ENCODE peak calls at places on chromosomes 1 and 21, in five cellular contexts. One of them, this sample, is unnamed.

GRCh38 chr1:1203561-1204424 is 2.6 kb downstream of the TNFRSF18 start:
- DNase-seq in HuH-7: no peak
- DNase-seq in islet precursor cell: no peak
- DNase-seq in NCI-H460: no peak
- DNase-seq in DMS153: no peak
- DNase-seq in this sample: no peak

GRCh38 chr1:47703161-47703825 is 265.4 kb downstream of the FOXD2 start:
- DNase-seq in NCI-H460: no peak
- DNase-seq in DMS153: no peak
- DNase-seq in islet precursor cell: peak
- DNase-seq in HuH-7: no peak
- DNase-seq in this sample: no peak

GRCh38 chr21:17981060-17981459 is 161.9 kb upstream of the C21orf91 start:
- DNase-seq in HuH-7: no peak
- DNase-seq in DMS153: no peak
- DNase-seq in NCI-H460: no peak
- DNase-seq in islet precursor cell: no peak
- DNase-seq in this sample: no peak

GRCh38 chr1:54256756-54257155 is 56.8 kb downstream of the MRPL37 start:
- DNase-seq in HuH-7: no peak
- DNase-seq in islet precursor cell: no peak
- DNase-seq in NCI-H460: no peak
- DNase-seq in DMS153: no peak
- DNase-seq in this sample: peak

GRCh38 chr1:160261526-160261877 is 847 bp downstream of the DCAF8 start:
- DNase-seq in islet precursor cell: peak
- DNase-seq in HuH-7: peak
- DNase-seq in NCI-H460: peak
- DNase-seq in DMS153: peak
- DNase-seq in this sample: peak

GRCh38 chr1:116711061-116711582 is 43.1 kb upstream of the CD2 start:
- DNase-seq in HuH-7: no peak
- DNase-seq in islet precursor cell: peak
- DNase-seq in DMS153: peak
- DNase-seq in NCI-H460: no peak
- DNase-seq in this sample: no peak

GRCh38 chr1:8858112-8858668 is 20.3 kb downstream of the ENO1 start:
- DNase-seq in DMS153: no peak
- DNase-seq in HuH-7: peak
- DNase-seq in NCI-H460: no peak
- DNase-seq in islet precursor cell: peak
- DNase-seq in this sample: no peak

GRCh38 chr1:97797403-97798183 is 123.2 kb downstream of the DPYD start:
- DNase-seq in HuH-7: no peak
- DNase-seq in islet precursor cell: no peak
- DNase-seq in DMS153: no peak
- DNase-seq in NCI-H460: no peak
- DNase-seq in this sample: no peak

GRCh38 chr1:43505077-43505780 is 25.5 kb upstream of the PTPRF start:
- DNase-seq in HuH-7: no peak
- DNase-seq in islet precursor cell: no peak
- DNase-seq in NCI-H460: no peak
- DNase-seq in DMS153: no peak
- DNase-seq in this sample: no peak

GRCh38 chr1:42399315-42400100 is 18.9 kb downstream of the RIMKLA start:
- DNase-seq in islet precursor cell: no peak
- DNase-seq in HuH-7: no peak
- DNase-seq in DMS153: no peak
- DNase-seq in NCI-H460: no peak
- DNase-seq in this sample: no peak

GRCh38 chr1:201178718-201179117 is 11.9 kb upstream of the IGFN1 start:
- DNase-seq in islet precursor cell: no peak
- DNase-seq in DMS153: no peak
- DNase-seq in NCI-H460: no peak
- DNase-seq in HuH-7: no peak
- DNase-seq in this sample: no peak

GRCh38 chr1:58460469-58460868 is 86.1 kb downstream of the OMA1 start:
- DNase-seq in DMS153: no peak
- DNase-seq in HuH-7: peak
- DNase-seq in NCI-H460: no peak
- DNase-seq in islet precursor cell: no peak
- DNase-seq in this sample: no peak

GRCh38 chr1:203593723-203594122 is 32.9 kb upstream of the ATP2B4 start:
- DNase-seq in DMS153: no peak
- DNase-seq in NCI-H460: peak
- DNase-seq in islet precursor cell: peak
- DNase-seq in HuH-7: peak
- DNase-seq in this sample: no peak

GRCh38 chr1:223765719-223766340 is 53.5 kb downstream of the CAPN2 start:
- DNase-seq in NCI-H460: no peak
- DNase-seq in DMS153: peak
- DNase-seq in HuH-7: no peak
- DNase-seq in islet precursor cell: no peak
- DNase-seq in this sample: peak

GRCh38 chr1:240491156-240491555 is 120.8 kb downstream of the GREM2 start:
- DNase-seq in DMS153: no peak
- DNase-seq in islet precursor cell: peak
- DNase-seq in HuH-7: no peak
- DNase-seq in NCI-H460: no peak
- DNase-seq in this sample: no peak

GRCh38 chr1:94773931-94774422 is 46.2 kb upstream of the SLC44A3 start:
- DNase-seq in NCI-H460: no peak
- DNase-seq in islet precursor cell: peak
- DNase-seq in HuH-7: no peak
- DNase-seq in DMS153: no peak
- DNase-seq in this sample: no peak

GRCh38 chr1:93750946-93751345 is 69.3 kb upstream of the BCAR3 start:
- DNase-seq in DMS153: no peak
- DNase-seq in HuH-7: no peak
- DNase-seq in islet precursor cell: no peak
- DNase-seq in NCI-H460: no peak
- DNase-seq in this sample: no peak

GRCh38 chr1:50368179-50369007 is 54.9 kb downstream of the DMRTA2 start:
- DNase-seq in islet precursor cell: peak
- DNase-seq in DMS153: peak
- DNase-seq in HuH-7: peak
- DNase-seq in NCI-H460: peak
- DNase-seq in this sample: peak

GRCh38 chr1:156083800-156084790 is 1.8 kb upstream of the MEX3A start:
- DNase-seq in islet precursor cell: no peak
- DNase-seq in HuH-7: no peak
- DNase-seq in DMS153: no peak
- DNase-seq in NCI-H460: no peak
- DNase-seq in this sample: no peak